ENCODE peak calls at places on chromosomes 1 and 21, in five cellular contexts. One of them, this sample, is unnamed.

GRCh38 chr1:167428418-167428817 is 89.9 kb downstream of the CD247 start:
- DNase-seq in stomach: no peak
- DNase-seq in tibial artery: no peak
- DNase-seq in upper lobe of right lung: no peak
- DNase-seq in CD8-positive, alpha-beta memory T cell: no peak
- DNase-seq in this sample: no peak

GRCh38 chr1:109615879-109616278 is 3.5 kb downstream of the GNAT2 start:
- DNase-seq in stomach: no peak
- DNase-seq in tibial artery: no peak
- DNase-seq in upper lobe of right lung: no peak
- DNase-seq in CD8-positive, alpha-beta memory T cell: no peak
- DNase-seq in this sample: peak; percentile 70

GRCh38 chr1:22689505-22689904 is 21.1 kb upstream of the EPHB2 start:
- DNase-seq in stomach: no peak
- DNase-seq in tibial artery: no peak
- DNase-seq in upper lobe of right lung: no peak
- DNase-seq in CD8-positive, alpha-beta memory T cell: no peak
- DNase-seq in this sample: peak; percentile 75

GRCh38 chr1:116769994-116770393 is 15.8 kb downstream of the CD2 start:
- DNase-seq in stomach: no peak
- DNase-seq in tibial artery: no peak
- DNase-seq in upper lobe of right lung: no peak
- DNase-seq in CD8-positive, alpha-beta memory T cell: no peak
- DNase-seq in this sample: no peak

GRCh38 chr1:30616759-30617158 is 106.6 kb downstream of the MATN1 start:
- DNase-seq in stomach: peak; percentile 10
- DNase-seq in tibial artery: peak; percentile 43
- DNase-seq in upper lobe of right lung: peak; percentile 27
- DNase-seq in CD8-positive, alpha-beta memory T cell: no peak
- DNase-seq in this sample: no peak

GRCh38 chr1:5369223-5369622 is 623.0 kb downstream of the NPHP4 start:
- DNase-seq in stomach: no peak
- DNase-seq in tibial artery: no peak
- DNase-seq in upper lobe of right lung: no peak
- DNase-seq in CD8-positive, alpha-beta memory T cell: no peak
- DNase-seq in this sample: peak; percentile 20

GRCh38 chr21:27448960-27449359 is 482.1 kb upstream of the ADAMTS5 start:
- DNase-seq in stomach: no peak
- DNase-seq in tibial artery: no peak
- DNase-seq in upper lobe of right lung: no peak
- DNase-seq in CD8-positive, alpha-beta memory T cell: no peak
- DNase-seq in this sample: no peak

GRCh38 chr1:201554789-201555592 is 16.1 kb downstream of the NAV1 start:
- DNase-seq in stomach: no peak
- DNase-seq in tibial artery: no peak
- DNase-seq in upper lobe of right lung: no peak
- DNase-seq in CD8-positive, alpha-beta memory T cell: no peak
- DNase-seq in this sample: peak; percentile 24

GRCh38 chr1:224466151-224466550 is 31.6 kb upstream of the WDR26 start:
- DNase-seq in stomach: no peak
- DNase-seq in tibial artery: no peak
- DNase-seq in upper lobe of right lung: no peak
- DNase-seq in CD8-positive, alpha-beta memory T cell: no peak
- DNase-seq in this sample: no peak

DNA sequence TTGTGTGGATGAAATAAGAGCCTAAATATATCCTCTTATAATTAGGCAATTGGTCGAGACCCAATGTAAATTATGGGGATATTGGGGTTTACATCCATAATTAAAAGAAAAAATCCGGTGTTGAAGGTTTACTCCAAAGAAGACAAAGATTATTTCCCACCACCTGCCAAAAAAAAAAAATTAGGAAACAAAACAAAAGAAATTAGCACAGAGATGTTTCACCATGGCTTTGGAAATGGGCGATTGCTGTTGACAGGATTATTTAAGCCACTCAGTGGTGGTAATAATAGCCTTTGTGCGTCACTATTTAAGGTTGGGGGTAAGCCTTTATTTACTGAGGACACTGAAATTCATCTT is 585 bp upstream of the GLRX2 start:
- DNase-seq in stomach: no peak
- DNase-seq in tibial artery: no peak
- DNase-seq in upper lobe of right lung: no peak
- DNase-seq in CD8-positive, alpha-beta memory T cell: no peak
- DNase-seq in this sample: no peak
- H3K27ac ChIP-seq in stomach: peak overlapping the region; percentile 96
- H3K27ac ChIP-seq in tibial artery: peak overlapping the region; percentile 93
- H3K27ac ChIP-seq in upper lobe of right lung: peak overlapping the region; percentile 86
- H3K27ac ChIP-seq in CD8-positive, alpha-beta memory T cell: peak overlapping the region; percentile 49
- H3K27ac ChIP-seq in this sample: peak overlapping the region; percentile 97

DNA sequence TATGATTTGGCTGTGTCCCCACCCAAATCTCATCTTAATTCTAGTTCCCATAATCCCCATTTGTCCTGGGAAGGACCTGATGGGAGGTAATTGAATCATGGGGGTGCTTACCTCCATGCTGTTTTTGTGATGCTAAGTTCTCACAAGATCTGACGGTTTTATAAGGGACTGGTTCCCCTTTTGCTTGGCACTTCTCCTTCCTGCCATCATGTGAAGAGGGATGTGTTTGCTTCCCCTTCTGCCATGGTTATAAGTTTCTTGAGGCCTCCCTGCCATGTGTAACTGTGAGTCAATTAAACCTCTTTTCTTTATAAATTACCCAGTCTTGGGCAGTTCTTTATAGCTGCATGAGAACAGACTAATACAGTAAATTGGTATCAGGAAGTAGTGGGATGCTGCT is 114.1 kb downstream of the ZNF648 start:
- DNase-seq in stomach: no peak
- DNase-seq in tibial artery: no peak
- DNase-seq in upper lobe of right lung: no peak
- DNase-seq in CD8-positive, alpha-beta memory T cell: no peak
- DNase-seq in this sample: no peak
- H3K27ac ChIP-seq in stomach: no peak overlapping the region
- H3K27ac ChIP-seq in tibial artery: no peak overlapping the region
- H3K27ac ChIP-seq in upper lobe of right lung: no peak overlapping the region
- H3K27ac ChIP-seq in CD8-positive, alpha-beta memory T cell: no peak overlapping the region
- H3K27ac ChIP-seq in this sample: no peak overlapping the region

GRCh38 chr1:240927815-240928214 is 315.9 kb upstream of the GREM2 start:
- DNase-seq in stomach: no peak
- DNase-seq in tibial artery: no peak
- DNase-seq in upper lobe of right lung: no peak
- DNase-seq in CD8-positive, alpha-beta memory T cell: no peak
- DNase-seq in this sample: no peak
- H3K27ac ChIP-seq in stomach: no peak overlapping the region
- H3K27ac ChIP-seq in tibial artery: no peak overlapping the region
- H3K27ac ChIP-seq in upper lobe of right lung: no peak overlapping the region
- H3K27ac ChIP-seq in CD8-positive, alpha-beta memory T cell: no peak overlapping the region
- H3K27ac ChIP-seq in this sample: no peak overlapping the region

DNA sequence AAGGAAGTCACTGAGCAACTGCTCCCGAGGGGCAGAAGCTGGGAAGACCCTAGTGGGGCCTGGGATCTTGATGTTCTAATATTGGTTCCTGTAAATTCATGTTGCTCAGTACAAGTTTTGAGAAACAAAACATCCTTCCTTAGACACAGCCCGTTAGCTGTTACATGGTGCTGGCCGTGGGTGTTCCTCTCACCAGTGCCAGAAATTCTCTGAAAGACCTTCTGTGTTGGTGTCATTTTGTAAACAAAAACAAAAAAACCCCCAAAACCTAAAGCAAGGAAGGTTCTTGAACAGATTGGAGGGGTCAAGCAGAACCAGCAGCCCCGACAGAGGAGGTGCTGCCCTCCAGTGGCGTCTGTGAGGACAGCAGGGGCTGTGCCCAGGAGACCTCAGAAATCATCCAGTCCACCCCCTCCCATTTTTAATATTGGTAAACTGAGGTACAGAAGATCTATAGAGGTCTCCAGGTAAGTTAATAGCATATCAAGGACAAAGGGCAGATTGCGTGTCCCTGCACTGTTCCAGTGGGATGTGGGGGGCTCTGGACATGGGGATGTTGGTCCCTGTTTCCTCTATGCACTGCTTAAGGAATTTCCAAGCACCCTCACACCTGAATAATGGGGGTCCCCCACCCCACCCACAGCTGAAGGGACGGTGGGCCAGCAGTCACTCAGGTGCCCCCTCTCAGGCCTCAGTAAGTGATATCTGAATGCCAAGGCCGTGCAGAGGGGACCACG is 38.2 kb downstream of the SLC2A7 start:
- DNase-seq in stomach: peak; percentile 59
- DNase-seq in tibial artery: peak; percentile 72
- DNase-seq in upper lobe of right lung: peak; percentile 74
- DNase-seq in CD8-positive, alpha-beta memory T cell: peak; percentile 50
- DNase-seq in this sample: peak; percentile 72
- H3K27ac ChIP-seq in stomach: peak overlapping the region; percentile 13
- H3K27ac ChIP-seq in tibial artery: no peak overlapping the region
- H3K27ac ChIP-seq in upper lobe of right lung: peak overlapping the region; percentile 6
- H3K27ac ChIP-seq in CD8-positive, alpha-beta memory T cell: no peak overlapping the region
- H3K27ac ChIP-seq in this sample: peak overlapping the region; percentile 3